ENCODE peak calls at places on chromosomes 5 and 9, in ten cellular contexts. V, I, A, S, F, W, K, Y, R and L are unnamed samples.

GRCh38 chr9:134004881-134005280 is 12.8 kb upstream of the VAV2 start:
- DNase-seq in W (no peak), V (no peak), K (no peak), S (no peak), R (no peak), Y (no peak), I (no peak), A (no peak), F (no peak), L (no peak)

GRCh38 chr5:79456449-79456848 is 57.5 kb downstream of the HOMER1 start:
- DNase-seq in K (no peak), Y (no peak), R (no peak), I (no peak), S (no peak), F (no peak), A (no peak), W (no peak), V (no peak), L (no peak)

GRCh38 chr5:1884638-1885475 is 2.1 kb upstream of the IRX4 start:
- DNase-seq in I (no peak), W (no peak), Y (no peak), A (no peak), K (no peak), F (no peak), R (no peak), V (peak), S (no peak), L (no peak)

GRCh38 chr9:122126340-122127333 is 32.9 kb downstream of the NDUFA8 start:
- DNase-seq in S (no peak), F (no peak), Y (no peak), A (peak), K (no peak), V (no peak), R (no peak), I (no peak), W (no peak), L (no peak)

GRCh38 chr9:12604154-12604825 is 88.9 kb upstream of the TYRP1 start:
- DNase-seq in I (no peak), R (peak), F (no peak), Y (no peak), S (no peak), A (peak), K (no peak), W (peak), V (no peak), L (no peak)

GRCh38 chr5:125044491-125045282 is 298.2 kb upstream of the ZNF608 start:
- DNase-seq in Y (no peak), S (no peak), I (no peak), V (no peak), W (no peak), R (no peak), F (no peak), A (no peak), K (no peak), L (no peak)

GRCh38 chr5:86679529-86679928 is 61.8 kb downstream of the COX7C start:
- DNase-seq in R (peak), Y (peak), W (peak), F (no peak), K (peak), S (peak), A (peak), I (no peak), V (no peak), L (no peak)

GRCh38 chr9:137234758-137235423 is 4.2 kb downstream of the SLC34A3 start:
- DNase-seq in W (no peak), Y (no peak), K (no peak), S (no peak), V (no peak), A (no peak), I (no peak), F (no peak), R (no peak), L (no peak)

GRCh38 chr5:138913773-138914172 is 38.6 kb upstream of the LRRTM2 start:
- DNase-seq in F (no peak), K (no peak), I (no peak), W (no peak), Y (no peak), R (no peak), V (peak), A (no peak), S (no peak), L (no peak)

GRCh38 chr9:81318571-81318970 is 370.8 kb downstream of the TLE1 start:
- DNase-seq in S (peak), R (peak), Y (peak), F (no peak), A (peak), V (no peak), W (no peak), K (no peak), I (no peak), L (no peak)

GRCh38 chr5:181200816-181201215 is 4.2 kb downstream of the TRIM7 start:
- DNase-seq in A (no peak), Y (no peak), K (no peak), W (no peak), V (no peak), I (no peak), F (no peak), R (no peak), S (no peak), L (no peak)

GRCh38 chr9:99299214-99300102 is 77.4 kb downstream of the SEC61B start:
- DNase-seq in A (peak), W (no peak), S (peak), Y (peak), V (peak), I (no peak), K (no peak), R (peak), F (no peak), L (no peak)

GRCh38 chr9:22863736-22864135 is 417.1 kb downstream of the DMRTA1 start:
- DNase-seq in A (no peak), I (no peak), F (no peak), S (no peak), K (no peak), R (no peak), W (no peak), Y (no peak), V (peak), L (no peak)

GRCh38 chr5:55234171-55234700 is 828 bp upstream of the CCNO start:
- DNase-seq in V (peak), R (no peak), F (no peak), W (peak), S (no peak), K (no peak), Y (no peak), A (peak), I (no peak), L (no peak)

GRCh38 chr5:159207616-159208507 is 1.5 kb downstream of the RNF145 start:
- DNase-seq in A (peak), I (peak), V (peak), W (peak), R (peak), K (peak), F (peak), S (peak), Y (peak), L (peak)

GRCh38 chr5:175654807-175655206 is 3.1 kb upstream of the HRH2 start:
- DNase-seq in V (no peak), R (no peak), I (no peak), F (no peak), A (no peak), Y (no peak), S (no peak), K (no peak), W (no peak), L (no peak)

GRCh38 chr5:2863675-2864433 is 112.4 kb upstream of the IRX2 start:
- DNase-seq in K (no peak), W (no peak), I (no peak), R (no peak), V (no peak), S (no peak), F (no peak), Y (no peak), A (no peak), L (no peak)

GRCh38 chr9:16821344-16821743 is 49.1 kb downstream of the BNC2 start:
- DNase-seq in F (no peak), S (no peak), K (no peak), R (no peak), I (no peak), V (no peak), W (no peak), A (no peak), Y (no peak), L (no peak)

GRCh38 chr5:114335391-114335790 is 26.5 kb upstream of the KCNN2 start:
- DNase-seq in F (no peak), Y (no peak), S (no peak), K (no peak), W (no peak), V (no peak), I (no peak), R (no peak), A (no peak), L (no peak)

GRCh38 chr9:135612437-135612836 is 26.9 kb downstream of the GLT6D1 start:
- DNase-seq in I (no peak), V (no peak), Y (no peak), R (no peak), A (no peak), K (no peak), S (no peak), F (no peak), W (no peak), L (peak)

GRCh38 chr5:141040763-141041426 is 10.3 kb upstream of the PCDHB1 start:
- DNase-seq in Y (peak), K (peak), I (peak), W (peak), S (peak), A (peak), F (peak), V (peak), R (no peak), L (peak)

GRCh38 chr9:135017916-135018915 is 69.3 kb upstream of the OLFM1 start:
- DNase-seq in W (no peak), F (no peak), V (no peak), S (no peak), I (no peak), K (no peak), R (no peak), A (no peak), Y (no peak), L (no peak)

GRCh38 chr5:168693883-168694282 is 114.7 kb upstream of the PANK3 start:
- DNase-seq in V (no peak), F (no peak), W (no peak), Y (no peak), K (no peak), A (no peak), I (no peak), R (no peak), S (no peak), L (no peak)

GRCh38 chr9:135517407-135517822 is 3.8 kb upstream of the LCN1 start:
- DNase-seq in I (no peak), F (no peak), V (peak), A (no peak), W (no peak), Y (no peak), R (no peak), K (no peak), S (no peak), L (no peak)

GRCh38 chr5:41212935-41213334 is 397 bp downstream of the C6 start:
- DNase-seq in I (no peak), V (no peak), R (no peak), W (no peak), K (no peak), Y (no peak), F (no peak), S (no peak), A (no peak), L (no peak)

GRCh38 chr9:18887546-18887945 is 145.5 kb downstream of the SAXO1 start:
- DNase-seq in I (no peak), R (no peak), K (no peak), S (no peak), V (no peak), W (no peak), F (no peak), A (no peak), Y (no peak), L (no peak)

GRCh38 chr9:136808075-136808780 is 480 bp downstream of the RABL6 start:
- DNase-seq in F (no peak), I (no peak), A (no peak), S (no peak), W (no peak), Y (no peak), R (no peak), V (no peak), K (no peak), L (no peak)

GRCh38 chr9:20980713-20981481 is 50.5 kb downstream of the HACD4 start:
- DNase-seq in F (no peak), A (peak), S (peak), V (no peak), R (peak), K (no peak), I (no peak), Y (peak), W (no peak), L (no peak)

GRCh38 chr5:83444445-83444844 is 27.1 kb upstream of the VCAN start:
- DNase-seq in Y (no peak), R (no peak), K (no peak), S (no peak), A (no peak), F (no peak), W (no peak), V (no peak), I (no peak), L (no peak)

GRCh38 chr5:138641547-138642298 is 66.5 kb upstream of the HSPA9 start:
- DNase-seq in Y (no peak), S (no peak), R (no peak), K (peak), A (peak), I (no peak), V (peak), F (peak), W (peak), L (peak)

GRCh38 chr5:155441849-155442248 is 428.3 kb downstream of the KIF4B start:
- DNase-seq in K (no peak), R (no peak), V (no peak), I (no peak), S (no peak), A (no peak), F (no peak), Y (no peak), W (no peak), L (no peak)

DNA sequence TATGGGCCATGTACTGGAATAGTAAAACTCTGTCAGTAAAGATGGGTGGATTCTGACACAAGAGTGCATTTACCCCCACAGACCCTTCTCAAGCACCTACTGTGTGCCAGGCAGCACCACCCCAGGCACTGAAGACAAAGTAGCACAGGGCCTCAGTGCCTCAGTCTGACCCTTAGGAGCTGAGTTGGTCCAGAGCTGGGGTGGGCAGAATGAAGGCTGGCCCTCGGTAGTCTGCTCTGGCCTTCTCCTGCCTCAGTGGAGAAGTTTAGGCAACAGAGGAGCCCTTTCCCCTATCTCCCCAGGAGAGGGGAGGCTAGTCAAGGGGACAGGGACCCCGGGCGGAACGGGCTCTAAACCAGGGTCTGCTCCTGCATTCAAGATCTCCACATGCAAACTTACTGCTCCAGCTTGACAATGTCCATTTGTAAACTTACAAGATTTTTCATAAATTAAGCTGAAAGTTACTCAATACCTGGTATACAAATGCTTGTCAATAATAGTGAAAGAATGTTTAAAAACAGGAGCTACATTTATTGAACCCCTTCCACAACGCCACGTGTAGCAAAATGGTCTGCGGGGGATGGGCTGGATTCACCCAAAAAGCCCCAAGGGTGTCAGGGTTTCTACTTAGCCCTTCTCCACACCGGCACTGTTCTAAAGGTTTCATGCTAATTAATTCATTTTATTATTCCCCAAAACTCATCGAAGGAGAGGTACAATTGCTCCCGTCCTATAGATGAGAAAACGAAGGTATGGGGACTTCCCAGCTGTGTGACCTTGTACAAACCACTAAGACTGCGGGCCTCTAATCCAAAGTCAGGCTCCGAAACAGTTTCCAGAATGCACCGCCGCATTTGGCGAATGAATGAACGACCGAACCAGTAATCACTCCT is 1.5 kb downstream of the VDAC1 start:
- DNase-seq in I (no peak), S (no peak), R (no peak), V (no peak), F (no peak), W (peak), Y (no peak), K (no peak), A (no peak), L (no peak)
- H3K4me3 ChIP-seq in I (peak), S (peak), R (peak), V (peak), F (peak), W (peak), Y (peak), K (peak), A (peak), L (peak)

DNA sequence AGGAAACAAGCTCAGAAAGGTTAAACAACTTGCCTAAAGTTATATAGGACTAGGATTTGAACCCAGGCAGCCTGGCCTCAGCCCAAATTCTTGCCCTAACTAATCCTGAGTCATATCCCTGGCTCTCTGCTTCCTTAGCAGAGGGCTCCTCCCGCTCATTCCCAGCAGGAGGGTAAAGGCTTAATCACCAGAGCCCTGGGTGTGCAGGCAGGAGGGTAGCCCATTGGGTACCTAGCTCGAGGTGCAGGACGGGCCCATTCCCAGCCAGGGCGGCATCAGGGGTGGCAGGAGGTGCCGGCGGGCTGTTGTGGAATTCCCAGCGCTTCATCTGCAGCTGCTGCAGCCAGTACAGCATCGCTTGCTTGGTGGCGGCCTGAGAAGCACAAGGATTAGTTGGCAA is 3.9 kb downstream of the TBC1D2 start:
- DNase-seq in F (no peak), A (peak), W (no peak), S (peak), R (no peak), I (no peak), V (peak), Y (peak), K (no peak), L (no peak)
- H3K4me3 ChIP-seq in F (no peak), A (no peak), W (no peak), S (no peak), R (no peak), I (no peak), V (no peak), Y (no peak), K (no peak), L (no peak)

DNA sequence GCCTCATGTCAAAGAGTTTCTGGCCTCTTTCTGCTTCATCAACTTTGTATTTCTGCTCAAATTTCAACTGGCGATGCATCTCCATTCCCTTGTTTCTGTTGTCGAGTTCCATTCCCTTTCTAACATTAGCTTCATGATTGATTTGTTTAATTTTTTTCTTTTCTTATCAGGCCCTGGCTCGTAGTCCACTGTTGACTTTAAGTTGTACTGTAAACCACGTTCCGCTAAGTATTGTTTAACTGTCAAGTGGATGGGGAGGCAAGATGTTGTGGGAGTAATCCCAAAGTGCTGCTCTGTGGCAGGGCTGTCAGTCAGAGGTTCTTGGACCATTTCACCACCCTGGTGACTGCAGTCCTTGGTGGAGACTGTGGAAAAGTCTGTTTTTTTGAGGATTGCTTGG is 309.1 kb downstream of the PSAT1 start:
- DNase-seq in S (no peak), Y (no peak), W (no peak), F (no peak), K (no peak), A (no peak), V (no peak), I (no peak), R (no peak), L (no peak)
- H3K4me3 ChIP-seq in S (no peak), Y (no peak), W (no peak), F (no peak), K (no peak), A (no peak), V (no peak), I (no peak), R (no peak), L (no peak)

GRCh38 chr5:179343902-179344300 is 1.4 kb downstream of the ADAMTS2 start:
- DNase-seq in I (no peak), S (no peak), R (no peak), Y (no peak), W (peak), V (peak), F (peak), A (peak), K (no peak), L (no peak)
- H3K4me3 ChIP-seq in I (peak), S (peak), R (peak), Y (peak), W (peak), V (peak), F (peak), A (peak), K (peak), L (peak)

GRCh38 chr9:126327016-126327749 is 554 bp downstream of the MVB12B start:
- DNase-seq in W (peak), V (peak), F (peak), I (no peak), R (no peak), Y (no peak), A (no peak), S (no peak), K (no peak), L (no peak)

GRCh38 chr9:126327750-126328120 is 1.1 kb downstream of the MVB12B start:
- DNase-seq in A (no peak), S (no peak), I (no peak), V (no peak), Y (no peak), K (no peak), F (no peak), W (no peak), R (peak), L (no peak)

GRCh38 chr9:126326228-126327015 is at the start of gene MVB12B:
- DNase-seq in I (no peak), Y (no peak), S (no peak), R (no peak), K (no peak), W (peak), F (peak), A (no peak), V (peak), L (peak)

GRCh38 chr9:126329476-126330275 is 3.0 kb downstream of the MVB12B start:
- DNase-seq in Y (no peak), S (no peak), F (peak), W (no peak), V (no peak), A (no peak), I (no peak), R (no peak), K (no peak), L (no peak)

GRCh38 chr9:126328415-126328814 is 1.8 kb downstream of the MVB12B start:
- DNase-seq in I (no peak), R (no peak), Y (no peak), K (no peak), V (no peak), A (no peak), S (no peak), W (no peak), F (no peak), L (no peak)
- H3K4me3 ChIP-seq in I (no peak), R (no peak), Y (no peak), K (no peak), V (no peak), A (no peak), S (no peak), W (no peak), F (peak), L (no peak)

DNA sequence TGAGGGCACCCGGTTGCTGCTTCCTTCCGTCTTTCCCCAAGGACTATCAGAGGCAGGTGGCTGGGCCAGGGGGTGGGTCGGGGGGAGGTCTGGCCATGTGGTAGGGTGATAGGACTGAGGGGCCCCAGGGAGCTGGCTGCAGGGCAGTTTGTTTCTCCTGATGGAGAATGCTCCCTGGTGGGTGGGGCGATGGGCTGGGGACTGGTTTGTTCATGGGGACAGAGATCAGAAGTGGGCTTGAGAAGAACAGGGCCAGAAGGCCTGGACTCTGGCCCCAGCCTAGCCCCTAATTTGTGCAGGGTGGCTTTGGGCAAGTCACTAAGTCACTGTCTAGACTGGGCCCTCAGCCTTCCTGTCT is 117.4 kb downstream of the RGS3 start:
- DNase-seq in R (no peak), V (no peak), W (no peak), A (no peak), S (no peak), Y (no peak), K (no peak), F (no peak), I (no peak), L (no peak)
- H3K4me3 ChIP-seq in R (no peak), V (no peak), W (no peak), A (no peak), S (no peak), Y (no peak), K (no peak), F (no peak), I (peak), L (no peak)

GRCh38 chr9:95754533-95755420 is 120.7 kb upstream of the ERCC6L2 start:
- DNase-seq in Y (no peak), S (no peak), K (no peak), A (no peak), W (no peak), I (no peak), R (no peak), F (no peak), V (peak), L (no peak)
- H3K4me3 ChIP-seq in Y (no peak), S (no peak), K (no peak), A (no peak), W (no peak), I (no peak), R (no peak), F (no peak), V (no peak), L (no peak)

GRCh38 chr9:128374221-128374675 is 3.1 kb downstream of the URM1 start:
- DNase-seq in V (no peak), S (no peak), W (no peak), Y (no peak), I (no peak), R (no peak), F (no peak), A (no peak), K (no peak), L (no peak)
- H3K4me3 ChIP-seq in V (no peak), S (no peak), W (no peak), Y (no peak), I (no peak), R (no peak), F (no peak), A (no peak), K (no peak), L (no peak)